ENCODE peak calls at places on chromosomes 5 and 9, in five cellular contexts. K is fibroblast of lung; F is CD8-positive, alpha-beta T cell; U is AG10803; S is A549. W is an unnamed sample.

GRCh38 chr5:531749-532315 is 7.6 kb upstream of the SLC9A3 start:
- DNase-seq in S (no peak), F (no peak), U (no peak), K (no peak), W (no peak)

GRCh38 chr5:146662229-146662628 is 146.2 kb upstream of the GPR151 start:
- DNase-seq in U (peak; percentile 7), F (peak; percentile 13), K (peak; percentile 30), S (peak; percentile 12), W (peak; percentile 14)

GRCh38 chr9:132769895-132770774 is 99.9 kb downstream of the GTF3C4 start:
- DNase-seq in K (peak; percentile 69), U (peak; percentile 55), F (peak; percentile 55), S (peak; percentile 26), W (peak; percentile 58)

GRCh38 chr9:98958271-98958989 is 14.7 kb downstream of the COL15A1 start:
- DNase-seq in F (no peak), S (no peak), U (peak; percentile 96), K (peak; percentile 96), W (peak; percentile 51)

GRCh38 chr9:126965541-126966428 is 51.2 kb downstream of the RALGPS1 start:
- DNase-seq in F (peak; percentile 48), K (peak; percentile 77), S (peak; percentile 67), U (peak; percentile 58), W (peak; percentile 59)

GRCh38 chr5:179699640-179700298 is 1.0 kb downstream of the CANX start:
- DNase-seq in U (peak; percentile 40), K (peak; percentile 38), F (peak; percentile 13), S (peak; percentile 29), W (peak; percentile 25)

GRCh38 chr9:15293084-15293483 is 13.9 kb downstream of the TTC39B start:
- DNase-seq in K (no peak), U (no peak), F (no peak), S (no peak), W (no peak)

GRCh38 chr5:113087994-113088519 is 111.5 kb downstream of the DCP2 start:
- DNase-seq in U (no peak), S (no peak), F (no peak), K (peak; percentile 34), W (no peak)

GRCh38 chr5:135481387-135481786 is 29.2 kb upstream of the TIFAB start:
- DNase-seq in U (no peak), K (no peak), F (no peak), S (no peak), W (no peak)

GRCh38 chr9:133957328-133957727 is 34.8 kb downstream of the VAV2 start:
- DNase-seq in K (no peak), F (no peak), U (no peak), S (no peak), W (no peak)

GRCh38 chr5:139575751-139576150 is 14.6 kb downstream of the UBE2D2 start:
- DNase-seq in F (no peak), U (no peak), K (no peak), S (no peak), W (no peak)

GRCh38 chr5:139577689-139578347 is 16.7 kb downstream of the UBE2D2 start:
- DNase-seq in S (no peak), F (no peak), K (no peak), U (no peak), W (no peak)

GRCh38 chr5:139574641-139575312 is 13.6 kb downstream of the UBE2D2 start:
- DNase-seq in F (peak; percentile 23), S (peak; percentile 46), K (peak; percentile 60), U (peak; percentile 41), W (peak; percentile 48)

GRCh38 chr5:139578348-139578724 is 17.2 kb downstream of the UBE2D2 start:
- DNase-seq in U (no peak), K (no peak), S (no peak), F (no peak), W (no peak)

DNA sequence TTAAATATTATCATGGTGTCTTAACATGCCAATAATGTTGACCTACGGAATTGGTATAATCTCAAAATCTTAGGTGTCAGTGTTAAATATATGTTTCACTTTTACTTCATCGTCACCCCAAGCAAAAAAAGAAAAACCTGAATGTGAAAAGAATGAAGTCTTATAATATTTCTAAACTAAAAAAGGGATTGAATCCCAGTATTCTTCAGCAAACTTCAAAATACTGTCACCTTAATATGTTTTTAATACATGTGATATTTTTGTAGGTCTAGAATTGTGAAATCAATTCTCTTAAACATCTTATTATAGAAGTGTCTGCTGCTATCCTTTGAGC is 14.1 kb downstream of the UBE2D2 start:
- DNase-seq in F (no peak), U (no peak), S (no peak), K (no peak), W (no peak)
- TF ChIP-seq CTCF in F (no peak), U (no peak), S (no peak), K (no peak), W (no peak)

GRCh38 chr9:13382595-13382994 is 103.1 kb upstream of the MPDZ start:
- DNase-seq in U (no peak), S (no peak), F (no peak), K (no peak), W (no peak)
- TF ChIP-seq CTCF in U (no peak), S (no peak), F (no peak), K (no peak), W (no peak)

GRCh38 chr5:172669808-172670402 is 28.8 kb downstream of the NEURL1B start:
- DNase-seq in F (no peak), S (no peak), U (no peak), K (no peak), W (no peak)

GRCh38 chr5:172665049-172665541 is 24.0 kb downstream of the NEURL1B start:
- DNase-seq in F (no peak), K (no peak), S (no peak), U (no peak), W (no peak)

GRCh38 chr5:172667786-172668735 is 27.0 kb downstream of the NEURL1B start:
- DNase-seq in F (no peak), U (peak; percentile 31), K (no peak), S (no peak), W (no peak)

GRCh38 chr5:172664018-172664417 is 23.0 kb downstream of the NEURL1B start:
- DNase-seq in U (no peak), F (no peak), S (no peak), K (no peak), W (no peak)

DNA sequence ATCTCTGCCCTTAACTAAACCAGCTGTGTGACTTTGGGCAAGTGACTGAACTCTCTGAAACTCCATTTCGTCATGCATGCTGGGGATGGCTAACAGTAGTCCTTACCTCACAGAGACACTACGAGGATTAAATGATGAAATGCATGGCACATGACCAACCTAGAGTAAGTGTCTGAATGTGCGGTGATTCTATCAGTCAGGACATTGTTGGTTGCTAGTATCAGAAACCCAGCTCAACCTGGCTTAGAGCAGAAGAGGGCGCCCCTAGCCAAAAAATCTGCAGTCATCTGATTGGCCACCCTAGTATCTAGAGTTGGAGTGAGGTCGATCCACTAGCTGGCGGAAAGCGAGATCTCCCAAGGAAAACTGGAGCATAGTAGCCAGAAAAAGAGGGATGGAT is 25.2 kb downstream of the NEURL1B start:
- DNase-seq in U (peak; percentile 32), F (no peak), S (peak; percentile 36), K (no peak), W (no peak)
- TF ChIP-seq CTCF in U (no peak), F (no peak), S (no peak), K (no peak), W (no peak)

GRCh38 chr5:133611357-133612020 is 852 bp downstream of the FSTL4 start:
- DNase-seq in U (no peak), K (no peak), F (no peak), S (no peak), W (no peak)

GRCh38 chr5:133613184-133613583 is 843 bp upstream of the FSTL4 start:
- DNase-seq in F (no peak), K (no peak), S (no peak), U (no peak), W (no peak)

GRCh38 chr5:133612021-133612860 is at the start of gene FSTL4:
- DNase-seq in S (peak; percentile 18), F (peak; percentile 15), U (no peak), K (no peak), W (no peak)

GRCh38 chr5:133613743-133614142 is 1.4 kb upstream of the FSTL4 start:
- DNase-seq in K (no peak), F (no peak), S (no peak), U (no peak), W (no peak)

GRCh38 chr5:133610489-133611356 is 1.6 kb downstream of the FSTL4 start:
- DNase-seq in S (peak; percentile 61), K (peak; percentile 4), U (peak; percentile 5), F (no peak), W (peak; percentile 12)
- TF ChIP-seq CTCF in S (peak; percentile 66), K (peak; percentile 8), U (peak; percentile 15), F (no peak), W (peak; percentile 46)

GRCh38 chr9:23483566-23483965 is 342.5 kb downstream of the ELAVL2 start:
- DNase-seq in F (no peak), K (no peak), S (no peak), U (no peak), W (no peak)

GRCh38 chr9:23477908-23478307 is 348.1 kb downstream of the ELAVL2 start:
- DNase-seq in U (no peak), F (no peak), K (no peak), S (no peak), W (no peak)
- TF ChIP-seq CTCF in U (no peak), F (no peak), K (no peak), S (no peak), W (no peak)

GRCh38 chr5:65624570-65625555 is at the start of the genes SHLD3 and TRAPPC13:
- DNase-seq in U (peak; percentile 83), S (peak; percentile 92), F (peak; percentile 80), K (peak; percentile 93), W (peak; percentile 94)

GRCh38 chr5:65623482-65623881 is 651 bp downstream of the TRIM23 start:
- DNase-seq in S (no peak), U (peak; percentile 0), K (peak; percentile 1), F (no peak), W (no peak)

GRCh38 chr5:65620021-65620420 is 4.1 kb downstream of the TRIM23 start:
- DNase-seq in F (no peak), S (no peak), U (peak; percentile 18), K (no peak), W (no peak)

GRCh38 chr5:65625743-65626142 is 916 bp downstream of the SHLD3 start:
- DNase-seq in K (peak; percentile 0), F (no peak), S (no peak), U (no peak), W (no peak)

DNA sequence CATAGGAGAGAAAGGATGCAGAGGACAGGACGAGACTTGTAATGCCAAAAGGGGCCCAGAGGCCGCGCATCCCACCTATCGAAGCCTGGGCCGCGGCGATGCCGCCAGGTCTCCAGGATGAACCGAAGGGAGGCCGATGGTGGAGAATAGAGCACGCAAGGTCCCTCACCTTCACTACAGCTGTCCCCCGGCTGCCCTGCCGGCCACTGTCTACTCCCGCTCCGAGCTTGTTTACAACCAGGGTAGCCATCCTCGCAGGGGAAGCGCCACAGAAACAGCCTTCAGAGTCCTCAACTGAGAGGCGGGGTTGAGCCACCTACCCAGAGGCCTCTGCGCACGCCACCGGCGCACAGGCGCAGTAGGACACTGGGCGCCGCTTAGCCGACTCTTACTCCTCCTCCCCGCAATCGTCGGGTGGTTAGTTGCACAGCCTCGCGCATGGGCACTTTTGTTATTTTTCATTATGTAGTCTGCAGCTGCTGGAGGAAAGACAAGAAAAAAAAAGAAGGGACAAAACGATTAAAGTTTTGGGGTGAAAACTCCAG is at the start of gene TRIM23:
- DNase-seq in K (peak; percentile 93), U (peak; percentile 92), S (peak; percentile 93), F (peak; percentile 87), W (peak; percentile 97)
- TF ChIP-seq CTCF in K (no peak), U (peak; percentile 14), S (no peak), F (peak; percentile 6), W (no peak)